ENCODE peak calls at places on chromosomes 16 and 17, in six cellular contexts. One of them, this sample, is unnamed.

GRCh38 chr17:7582401-7583252 is 1.0 kb upstream of the MPDU1 start:
- DNase-seq in GOT3: no peak
- DNase-seq in NCI-H748 treated with DMSO at 0.1 percent for 48 hours: no peak
- DNase-seq in left kidney: no peak
- DNase-seq in choroid plexus epithelial cell: no peak
- DNase-seq in posterior cingulate gyrus: no peak
- DNase-seq in this sample: no peak

GRCh38 chr16:4529085-4530060 is 9.2 kb downstream of the CDIP1 start:
- DNase-seq in GOT3: no peak
- DNase-seq in NCI-H748 treated with DMSO at 0.1 percent for 48 hours: no peak
- DNase-seq in left kidney: peak
- DNase-seq in choroid plexus epithelial cell: peak
- DNase-seq in posterior cingulate gyrus: no peak
- DNase-seq in this sample: peak

GRCh38 chr16:4209657-4210056 is 32.2 kb downstream of the SRL start:
- DNase-seq in GOT3: no peak
- DNase-seq in NCI-H748 treated with DMSO at 0.1 percent for 48 hours: no peak
- DNase-seq in left kidney: no peak
- DNase-seq in choroid plexus epithelial cell: no peak
- DNase-seq in posterior cingulate gyrus: no peak
- DNase-seq in this sample: no peak

GRCh38 chr17:75810216-75810615 is 25.6 kb downstream of the UNK start:
- DNase-seq in GOT3: no peak
- DNase-seq in NCI-H748 treated with DMSO at 0.1 percent for 48 hours: no peak
- DNase-seq in left kidney: no peak
- DNase-seq in choroid plexus epithelial cell: no peak
- DNase-seq in posterior cingulate gyrus: no peak
- DNase-seq in this sample: no peak

GRCh38 chr17:77437017-77437416 is 296.2 kb downstream of the SEC14L1 start:
- DNase-seq in GOT3: no peak
- DNase-seq in NCI-H748 treated with DMSO at 0.1 percent for 48 hours: no peak
- DNase-seq in left kidney: peak
- DNase-seq in choroid plexus epithelial cell: peak
- DNase-seq in posterior cingulate gyrus: no peak
- DNase-seq in this sample: no peak

GRCh38 chr17:16215965-16216316 is 607 bp upstream of the NCOR1 start:
- DNase-seq in GOT3: no peak
- DNase-seq in NCI-H748 treated with DMSO at 0.1 percent for 48 hours: no peak
- DNase-seq in left kidney: no peak
- DNase-seq in choroid plexus epithelial cell: no peak
- DNase-seq in posterior cingulate gyrus: no peak
- DNase-seq in this sample: peak

GRCh38 chr17:75130059-75130631 is 1.4 kb downstream of the NT5C start:
- DNase-seq in GOT3: no peak
- DNase-seq in NCI-H748 treated with DMSO at 0.1 percent for 48 hours: no peak
- DNase-seq in left kidney: no peak
- DNase-seq in choroid plexus epithelial cell: no peak
- DNase-seq in posterior cingulate gyrus: no peak
- DNase-seq in this sample: no peak

GRCh38 chr17:59427425-59427921 is 96.0 kb downstream of the YPEL2 start:
- DNase-seq in GOT3: no peak
- DNase-seq in NCI-H748 treated with DMSO at 0.1 percent for 48 hours: no peak
- DNase-seq in left kidney: no peak
- DNase-seq in choroid plexus epithelial cell: peak
- DNase-seq in posterior cingulate gyrus: no peak
- DNase-seq in this sample: peak

GRCh38 chr17:40295471-40296457 is 8.1 kb downstream of the CDC6 start:
- DNase-seq in GOT3: no peak
- DNase-seq in NCI-H748 treated with DMSO at 0.1 percent for 48 hours: no peak
- DNase-seq in left kidney: no peak
- DNase-seq in choroid plexus epithelial cell: no peak
- DNase-seq in posterior cingulate gyrus: no peak
- DNase-seq in this sample: no peak

GRCh38 chr17:13297198-13297597 is 279.4 kb upstream of the ELAC2 start:
- DNase-seq in GOT3: no peak
- DNase-seq in NCI-H748 treated with DMSO at 0.1 percent for 48 hours: peak
- DNase-seq in left kidney: no peak
- DNase-seq in choroid plexus epithelial cell: peak
- DNase-seq in posterior cingulate gyrus: no peak
- DNase-seq in this sample: no peak

GRCh38 chr16:10738231-10739077 is 5.2 kb upstream of the NUBP1 start:
- DNase-seq in GOT3: no peak
- DNase-seq in NCI-H748 treated with DMSO at 0.1 percent for 48 hours: no peak
- DNase-seq in left kidney: peak
- DNase-seq in choroid plexus epithelial cell: peak
- DNase-seq in posterior cingulate gyrus: peak
- DNase-seq in this sample: peak

GRCh38 chr16:19926449-19927390 is 42.1 kb upstream of the GPRC5B start:
- DNase-seq in GOT3: no peak
- DNase-seq in NCI-H748 treated with DMSO at 0.1 percent for 48 hours: no peak
- DNase-seq in left kidney: no peak
- DNase-seq in choroid plexus epithelial cell: peak
- DNase-seq in posterior cingulate gyrus: no peak
- DNase-seq in this sample: peak

GRCh38 chr17:3835410-3836229 is 10.4 kb downstream of the NCBP3 start:
- DNase-seq in GOT3: no peak
- DNase-seq in NCI-H748 treated with DMSO at 0.1 percent for 48 hours: no peak
- DNase-seq in left kidney: no peak
- DNase-seq in choroid plexus epithelial cell: no peak
- DNase-seq in posterior cingulate gyrus: no peak
- DNase-seq in this sample: no peak

GRCh38 chr16:27761816-27762215 is 211.9 kb downstream of the KATNIP start:
- DNase-seq in GOT3: no peak
- DNase-seq in NCI-H748 treated with DMSO at 0.1 percent for 48 hours: no peak
- DNase-seq in left kidney: peak
- DNase-seq in choroid plexus epithelial cell: peak
- DNase-seq in posterior cingulate gyrus: no peak
- DNase-seq in this sample: no peak

This sample was measured in islet precursor cell.